ENCODE peak calls at places on chromosomes 16 and 17, in four cellular contexts. H is progenitor cell of endocrine pancreas; I is GM23248; L is Jurkat, Clone E6-1. G is an unnamed sample.

GRCh38 chr16:67277294-67277998 is 1.9 kb upstream of the PLEKHG4 start:
- DNase-seq in H (no peak), I (peak), L (no peak), G (peak)

GRCh38 chr16:73563709-73564108 is 515.8 kb upstream of the ZFHX3 start:
- DNase-seq in H (no peak), I (no peak), L (no peak), G (no peak)

GRCh38 chr17:9890124-9890523 is 14.9 kb downstream of the RCVRN start:
- DNase-seq in H (peak), I (peak), L (peak), G (no peak)

GRCh38 chr17:80384078-80384960 is 30.6 kb upstream of the ENDOV start:
- DNase-seq in H (no peak), I (no peak), L (no peak), G (no peak)

GRCh38 chr16:27238016-27238587 is 30.5 kb downstream of the NSMCE1 start:
- DNase-seq in H (no peak), I (no peak), L (no peak), G (no peak)

GRCh38 chr17:77475012-77475976 is 334.5 kb downstream of the SEC14L1 start:
- DNase-seq in H (no peak), I (peak), L (no peak), G (peak)

GRCh38 chr16:69397821-69398521 is 12.2 kb upstream of the TERF2 start:
- DNase-seq in H (no peak), I (peak), L (no peak), G (peak)

GRCh38 chr17:3843935-3844516 is 2.0 kb downstream of the NCBP3 start:
- DNase-seq in H (no peak), I (peak), L (peak), G (peak)

GRCh38 chr17:43673516-43674323 is 12.0 kb upstream of the MEOX1 start:
- DNase-seq in H (peak), I (peak), L (peak), G (peak)

GRCh38 chr16:3606441-3606840 is 5.0 kb downstream of the SLX4 start:
- DNase-seq in H (no peak), I (no peak), L (no peak), G (no peak)

GRCh38 chr16:21218135-21218534 is 6.8 kb upstream of the ZP2 start:
- DNase-seq in H (no peak), I (no peak), L (no peak), G (no peak)

GRCh38 chr16:88383401-88384221 is 852 bp downstream of the ZNF469 start:
- DNase-seq in H (peak), I (peak), L (no peak), G (peak)

GRCh38 chr17:3030096-3030495 is 33.3 kb downstream of the OR1D5 start:
- DNase-seq in H (no peak), I (peak), L (no peak), G (peak)

GRCh38 chr17:43449470-43450202 is 34.1 kb upstream of the DHX8 start:
- DNase-seq in H (no peak), I (peak), L (no peak), G (peak)

GRCh38 chr16:1505073-1505844 is 12.1 kb downstream of the TELO2 start:
- DNase-seq in H (no peak), I (no peak), L (no peak), G (no peak)

GRCh38 chr17:83088451-83089321 is 9.3 kb downstream of the METRNL start:
- DNase-seq in H (no peak), I (no peak), L (no peak), G (no peak)

GRCh38 chr16:78292726-78293380 is 193.4 kb downstream of the WWOX start:
- DNase-seq in H (no peak), I (no peak), L (no peak), G (no peak)

GRCh38 chr17:5892897-5893656 is 177.1 kb upstream of the WSCD1 start:
- DNase-seq in H (no peak), I (no peak), L (no peak), G (no peak)

GRCh38 chr17:42459256-42459982 is 741 bp downstream of the ATP6V0A1 start:
- DNase-seq in H (no peak), I (peak), L (no peak), G (peak)

GRCh38 chr16:27369806-27370205 is 32.2 kb upstream of the IL21R start:
- DNase-seq in H (no peak), I (peak), L (no peak), G (peak)

GRCh38 chr16:71900336-71900735 is 5.0 kb downstream of the IST1 start:
- DNase-seq in H (no peak), I (peak), L (no peak), G (no peak)

GRCh38 chr17:50111687-50112655 is 16.8 kb downstream of the PDK2 start:
- DNase-seq in H (no peak), I (no peak), L (no peak), G (no peak)

GRCh38 chr17:65393514-65393913 is 167.9 kb downstream of the AXIN2 start:
- DNase-seq in H (no peak), I (no peak), L (peak), G (no peak)

GRCh38 chr16:48323783-48324775 is 61.1 kb downstream of the SIAH1 start:
- DNase-seq in H (no peak), I (peak), L (peak), G (peak)

GRCh38 chr17:40551091-40551873 is 14.0 kb downstream of the CCR7 start:
- DNase-seq in H (no peak), I (peak), L (no peak), G (peak)